ENCODE peak calls at places on chromosome 20, in four cellular contexts. H is HepG2, S is K562, O is GM12878. B is an unnamed sample.

GRCh38 chr20:20806121-20806820 is 93.8 kb upstream of the RALGAPA2 start:
- DNase-seq in O (no peak), S (no peak), H (no peak), B (no peak)

GRCh38 chr20:61810709-61811565 is 254.7 kb downstream of the TAF4 start:
- DNase-seq in S (no peak), H (no peak), O (no peak), B (no peak)

GRCh38 chr20:16947346-16947943 is 199.3 kb downstream of the OTOR start:
- DNase-seq in S (no peak), H (no peak), O (no peak), B (no peak)

GRCh38 chr20:23477223-23477622 is 13.7 kb upstream of the CST8 start:
- DNase-seq in S (no peak), H (no peak), O (no peak), B (no peak)

GRCh38 chr20:63060057-63060991 is 53.6 kb upstream of the BHLHE23 start:
- DNase-seq in O (no peak), H (no peak), S (peak), B (no peak)

GRCh38 chr20:58555078-58555765 is 40.0 kb upstream of the APCDD1L start:
- DNase-seq in S (no peak), O (no peak), H (no peak), B (no peak)

GRCh38 chr20:7031222-7031621 is 263.7 kb downstream of the BMP2 start:
- DNase-seq in S (no peak), O (no peak), H (peak), B (no peak)

GRCh38 chr20:25090492-25091429 is 8.8 kb upstream of the VSX1 start:
- DNase-seq in S (no peak), O (peak), H (no peak), B (no peak)

GRCh38 chr20:63463400-63464288 is 8.8 kb downstream of the KCNQ2 start:
- DNase-seq in O (no peak), H (no peak), S (no peak), B (no peak)

GRCh38 chr20:43972692-43973091 is 58.0 kb downstream of the TOX2 start:
- DNase-seq in O (no peak), H (no peak), S (no peak), B (no peak)

GRCh38 chr20:8376940-8377339 is 244.9 kb downstream of the PLCB1 start:
- DNase-seq in O (no peak), S (no peak), H (no peak), B (no peak)

GRCh38 chr20:22523499-22524392 is 60.6 kb downstream of the FOXA2 start:
- DNase-seq in H (peak), O (no peak), S (no peak), B (peak)

GRCh38 chr20:21510414-21510971 is 3.4 kb downstream of the NKX2-2 start:
- DNase-seq in O (no peak), S (no peak), H (no peak), B (no peak)

GRCh38 chr20:24364464-24364863 is 105.0 kb upstream of the SYNDIG1 start:
- DNase-seq in H (no peak), O (no peak), S (no peak), B (no peak)

GRCh38 chr20:43187476-43188233 is 2.1 kb downstream of the PTPRT start:
- DNase-seq in O (no peak), H (peak), S (peak), B (peak)

GRCh38 chr20:39961667-39962066 is 727.4 kb downstream of the MAFB start:
- DNase-seq in S (no peak), O (no peak), H (no peak), B (no peak)

GRCh38 chr20:9051508-9051907 is 17.4 kb upstream of the PLCB4 start:
- DNase-seq in H (peak), O (no peak), S (peak), B (no peak)

GRCh38 chr20:58651823-58652605 is 931 bp downstream of the STX16 start:
- DNase-seq in S (peak), O (peak), H (peak), B (peak)

GRCh38 chr20:58652606-58653303 is 1.7 kb downstream of the STX16 start:
- DNase-seq in H (no peak), S (peak), O (no peak), B (no peak)

GRCh38 chr20:42544926-42545325 is 644.8 kb downstream of the PTPRT start:
- DNase-seq in H (no peak), O (no peak), S (no peak), B (no peak)

GRCh38 chr20:17507032-17507431 is 24.1 kb downstream of the BFSP1 start:
- DNase-seq in S (peak), H (no peak), O (no peak), B (no peak)

GRCh38 chr20:36820073-36820472 is 46.5 kb upstream of the DSN1 start:
- DNase-seq in H (no peak), S (no peak), O (no peak), B (no peak)

GRCh38 chr20:36818185-36818584 is 44.6 kb upstream of the DSN1 start:
- DNase-seq in O (no peak), H (no peak), S (no peak), B (no peak)

GRCh38 chr20:36818831-36819230 is 45.3 kb upstream of the DSN1 start:
- DNase-seq in O (no peak), H (no peak), S (no peak), B (no peak)

GRCh38 chr20:36820928-36821327 is 47.4 kb upstream of the DSN1 start:
- DNase-seq in H (no peak), O (no peak), S (no peak), B (no peak)

DNA sequence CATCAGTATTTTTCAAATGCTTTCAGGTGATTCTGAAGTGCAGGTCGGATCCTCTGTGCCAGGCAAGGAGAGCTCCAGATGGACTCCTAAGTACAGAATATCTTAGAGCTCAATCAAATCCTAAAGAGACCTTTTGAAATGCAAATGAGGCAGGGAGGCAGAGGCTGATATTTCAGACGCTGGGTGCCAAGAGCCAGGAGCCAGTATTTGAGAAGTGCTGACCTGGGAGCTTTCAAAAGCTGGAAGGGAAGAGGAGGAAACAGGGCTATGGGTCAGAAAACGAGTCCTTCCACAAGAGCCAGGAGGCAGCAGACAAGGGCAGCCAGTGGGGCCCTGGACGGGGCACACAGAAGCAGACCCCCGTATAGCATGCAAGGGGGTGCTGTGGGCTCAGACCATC is 46.1 kb upstream of the DSN1 start:
- DNase-seq in S (no peak), H (no peak), O (no peak), B (no peak)
- TF ChIP-seq RAD21 in S (no peak), H (no peak), O (no peak), B (no peak)

GRCh38 chr20:19387251-19387650 is 174.8 kb downstream of the SLC24A3 start:
- DNase-seq in H (no peak), S (no peak), O (no peak), B (no peak)
- TF ChIP-seq BRCA1 in H (no peak), S (no peak), O (no peak), B (no peak)

DNA sequence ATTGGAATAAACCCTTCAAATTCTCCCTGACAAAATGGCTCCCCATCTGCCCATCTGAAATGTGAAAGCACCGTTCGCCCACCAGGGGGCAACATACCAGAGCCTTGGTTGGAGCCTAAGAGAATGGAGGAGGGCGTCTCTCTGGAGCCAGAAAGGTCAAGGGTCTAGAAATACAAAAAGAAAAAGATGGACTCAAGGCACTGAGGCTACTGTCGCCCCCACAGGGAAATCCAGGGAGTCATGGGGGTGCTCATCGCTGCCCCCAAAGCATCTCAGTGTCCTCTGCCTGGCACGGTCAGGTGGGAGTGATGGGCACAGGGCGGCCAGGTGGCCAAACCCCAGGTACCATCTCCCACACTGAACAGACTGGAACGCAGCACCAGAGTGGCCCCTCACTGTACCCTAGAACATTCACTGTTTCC is 136.3 kb downstream of the ZMYND8 start:
- DNase-seq in O (no peak), H (peak), S (peak), B (peak)
- TF ChIP-seq RAD21 in O (peak), H (peak), S (peak), B (peak)

DNA sequence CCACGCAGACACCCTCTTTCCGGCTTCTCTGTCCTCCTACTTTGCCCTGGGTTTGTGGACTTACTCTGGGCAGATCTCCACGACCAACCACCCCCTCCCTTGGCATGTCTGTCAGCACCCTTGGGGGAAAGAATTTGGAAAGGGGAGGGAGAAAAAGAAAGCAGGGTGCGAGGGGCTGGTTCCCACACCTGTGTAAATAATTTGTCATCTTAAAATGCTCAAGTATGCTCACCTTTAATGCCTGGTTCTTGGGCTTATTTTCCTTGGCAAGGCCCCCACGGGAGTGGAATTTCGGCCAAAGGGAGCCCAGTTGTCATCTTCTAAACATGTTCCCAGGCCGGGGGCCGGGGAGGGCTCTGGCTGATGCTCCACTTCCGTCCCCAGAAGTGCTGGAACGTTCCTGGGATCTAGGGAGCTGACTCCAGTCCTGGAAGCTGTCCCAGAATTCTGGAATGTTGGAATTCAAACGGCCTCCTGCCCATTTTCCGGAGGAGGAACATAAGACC is 122.1 kb downstream of the CEBPB start:
- DNase-seq in O (no peak), H (no peak), S (no peak), B (no peak)
- TF ChIP-seq BRCA1 in O (no peak), H (no peak), S (no peak), B (no peak)

GRCh38 chr20:32858189-32858588 is 534 bp upstream of the EFCAB8 start:
- DNase-seq in H (no peak), O (no peak), S (no peak), B (no peak)
- TF ChIP-seq RAD21 in H (no peak), O (no peak), S (no peak), B (no peak)

GRCh38 chr20:10984294-10984693 is 310.5 kb upstream of the JAG1 start:
- DNase-seq in O (no peak), S (no peak), H (no peak), B (no peak)

GRCh38 chr20:10984899-10985298 is 311.1 kb upstream of the JAG1 start:
- DNase-seq in O (no peak), S (no peak), H (no peak), B (no peak)

GRCh38 chr20:10986586-10986985 is 312.8 kb upstream of the JAG1 start:
- DNase-seq in S (no peak), O (no peak), H (no peak), B (no peak)

GRCh38 chr20:10985536-10985935 is 311.7 kb upstream of the JAG1 start:
- DNase-seq in S (no peak), H (no peak), O (no peak), B (no peak)

GRCh38 chr20:10982692-10983091 is 308.9 kb upstream of the JAG1 start:
- DNase-seq in H (peak), S (no peak), O (no peak), B (peak)
- TF ChIP-seq BRCA1 in H (no peak), S (no peak), O (no peak), B (no peak)